ENCODE peak calls at places on chromosomes 13 and 19, in six cellular contexts. P is stimulated activated naive B cell treated with anti-CD40 and anti-IgM and Interleukin-4, amounts not matched to agents 10 μg/mL and 1 μg/mL and 100 μg/mL, for 72 hours; S is stimulated activated CD4-positive, alpha-beta T cell treated with anti-CD3 and anti-CD28 coated beads, Interleukin-15, amount 100 ng/mL, for 1 hour; A is A549; R is COR-L47; O is astrocyte of the cerebellum. T is an unnamed sample.
A peak's percentile ranks its signal among the peaks of the same experiment; 100 is the strongest.

GRCh38 chr13:80873589-80873988 is 532.7 kb upstream of the SPRY2 start:
- DNase-seq in P (peak; percentile 44), S (no peak), A (no peak), R (no peak), O (no peak), T (no peak)

GRCh38 chr13:31887311-31887710 is 144.3 kb upstream of the FRY start:
- DNase-seq in P (no peak), S (no peak), A (no peak), R (no peak), O (no peak), T (no peak)

GRCh38 chr19:39223703-39224279 is 19.7 kb upstream of the SYCN start:
- DNase-seq in P (no peak), S (no peak), A (peak; percentile 74), R (no peak), O (peak; percentile 4), T (no peak)

GRCh38 chr19:38320969-38321339 is 1.3 kb downstream of the KCNK6 start:
- DNase-seq in P (no peak), S (no peak), A (no peak), R (no peak), O (no peak), T (no peak)

GRCh38 chr19:19217110-19217509 is 5.4 kb downstream of the NCAN start:
- DNase-seq in P (no peak), S (no peak), A (peak; percentile 21), R (no peak), O (no peak), T (no peak)

GRCh38 chr13:36297600-36298338 is at the start of gene CCDC169:
- DNase-seq in P (peak; percentile 57), S (peak; percentile 33), A (peak; percentile 32), R (no peak), O (peak; percentile 19), T (no peak)

GRCh38 chr19:10688545-10689280 is 12.5 kb upstream of the QTRT1 start:
- DNase-seq in P (no peak), S (no peak), A (no peak), R (no peak), O (no peak), T (no peak)

GRCh38 chr13:66322193-66322592 is 907.9 kb downstream of the PCDH9 start:
- DNase-seq in P (no peak), S (no peak), A (no peak), R (no peak), O (no peak), T (no peak)

GRCh38 chr19:39401549-39402416 is 4.9 kb upstream of the ZFP36 start:
- DNase-seq in P (peak; percentile 80), S (peak; percentile 61), A (no peak), R (no peak), O (no peak), T (no peak)